ENCODE peak calls at places on chromosomes 13 and 19, in seven cellular contexts. One of them, this sample, is unnamed.

GRCh38 chr13:24167666-24168391 is 7.3 kb downstream of the SPATA13 start:
- DNase-seq in retinal pigment epithelial cell: no peak
- DNase-seq in activated B cell treated with CpG ODN at 0.5 μM for 24 hours: no peak
- DNase-seq in AG04450: no peak
- DNase-seq in fibroblast of mammary gland: no peak
- DNase-seq in neural crest cell: no peak
- DNase-seq in sigmoid colon: no peak
- DNase-seq in this sample: no peak

GRCh38 chr13:28678809-28679208 is 19.9 kb downstream of the POMP start:
- DNase-seq in retinal pigment epithelial cell: no peak
- DNase-seq in activated B cell treated with CpG ODN at 0.5 μM for 24 hours: no peak
- DNase-seq in AG04450: no peak
- DNase-seq in fibroblast of mammary gland: peak; percentile 13
- DNase-seq in neural crest cell: no peak
- DNase-seq in sigmoid colon: no peak
- DNase-seq in this sample: no peak

GRCh38 chr13:94956407-94957110 is 244.2 kb upstream of the SOX21 start:
- DNase-seq in retinal pigment epithelial cell: no peak
- DNase-seq in activated B cell treated with CpG ODN at 0.5 μM for 24 hours: no peak
- DNase-seq in AG04450: no peak
- DNase-seq in fibroblast of mammary gland: no peak
- DNase-seq in neural crest cell: no peak
- DNase-seq in sigmoid colon: no peak
- DNase-seq in this sample: no peak

GRCh38 chr19:7614859-7615741 is 14.2 kb downstream of the XAB2 start:
- DNase-seq in retinal pigment epithelial cell: no peak
- DNase-seq in activated B cell treated with CpG ODN at 0.5 μM for 24 hours: no peak
- DNase-seq in AG04450: no peak
- DNase-seq in fibroblast of mammary gland: no peak
- DNase-seq in neural crest cell: no peak
- DNase-seq in sigmoid colon: no peak
- DNase-seq in this sample: no peak

GRCh38 chr19:44745386-44745831 is 3.1 kb upstream of the BCL3 start:
- DNase-seq in retinal pigment epithelial cell: no peak
- DNase-seq in activated B cell treated with CpG ODN at 0.5 μM for 24 hours: no peak
- DNase-seq in AG04450: no peak
- DNase-seq in fibroblast of mammary gland: peak; percentile 83
- DNase-seq in neural crest cell: no peak
- DNase-seq in sigmoid colon: peak; percentile 88
- DNase-seq in this sample: no peak

GRCh38 chr13:21033224-21033855 is 28.0 kb downstream of the LATS2 start:
- DNase-seq in retinal pigment epithelial cell: peak; percentile 43
- DNase-seq in activated B cell treated with CpG ODN at 0.5 μM for 24 hours: no peak
- DNase-seq in AG04450: no peak
- DNase-seq in fibroblast of mammary gland: peak; percentile 77
- DNase-seq in neural crest cell: no peak
- DNase-seq in sigmoid colon: peak; percentile 89
- DNase-seq in this sample: no peak

GRCh38 chr13:114283581-114283980 is 2.2 kb downstream of the UPF3A start:
- DNase-seq in retinal pigment epithelial cell: no peak
- DNase-seq in activated B cell treated with CpG ODN at 0.5 μM for 24 hours: no peak
- DNase-seq in AG04450: no peak
- DNase-seq in fibroblast of mammary gland: no peak
- DNase-seq in neural crest cell: no peak
- DNase-seq in sigmoid colon: no peak
- DNase-seq in this sample: no peak

GRCh38 chr13:29918845-29919244 is 68.4 kb upstream of the UBL3 start:
- DNase-seq in retinal pigment epithelial cell: peak; percentile 68
- DNase-seq in activated B cell treated with CpG ODN at 0.5 μM for 24 hours: no peak
- DNase-seq in AG04450: no peak
- DNase-seq in fibroblast of mammary gland: peak; percentile 96
- DNase-seq in neural crest cell: no peak
- DNase-seq in sigmoid colon: no peak
- DNase-seq in this sample: no peak

GRCh38 chr19:15820646-15821045 is 5.2 kb upstream of the OR10H1 start:
- DNase-seq in retinal pigment epithelial cell: no peak
- DNase-seq in activated B cell treated with CpG ODN at 0.5 μM for 24 hours: no peak
- DNase-seq in AG04450: no peak
- DNase-seq in fibroblast of mammary gland: no peak
- DNase-seq in neural crest cell: no peak
- DNase-seq in sigmoid colon: no peak
- DNase-seq in this sample: no peak

GRCh38 chr13:111518161-111518791 is 197.8 kb downstream of the TEX29 start:
- DNase-seq in retinal pigment epithelial cell: no peak
- DNase-seq in activated B cell treated with CpG ODN at 0.5 μM for 24 hours: no peak
- DNase-seq in AG04450: no peak
- DNase-seq in fibroblast of mammary gland: no peak
- DNase-seq in neural crest cell: no peak
- DNase-seq in sigmoid colon: no peak
- DNase-seq in this sample: no peak

GRCh38 chr13:81223784-81224501 is 883.0 kb upstream of the SPRY2 start:
- DNase-seq in retinal pigment epithelial cell: no peak
- DNase-seq in activated B cell treated with CpG ODN at 0.5 μM for 24 hours: no peak
- DNase-seq in AG04450: no peak
- DNase-seq in fibroblast of mammary gland: no peak
- DNase-seq in neural crest cell: no peak
- DNase-seq in sigmoid colon: no peak
- DNase-seq in this sample: no peak

GRCh38 chr13:108929532-108929931 is 300.1 kb downstream of the MYO16 start:
- DNase-seq in retinal pigment epithelial cell: no peak
- DNase-seq in activated B cell treated with CpG ODN at 0.5 μM for 24 hours: no peak
- DNase-seq in AG04450: no peak
- DNase-seq in fibroblast of mammary gland: peak; percentile 62
- DNase-seq in neural crest cell: no peak
- DNase-seq in sigmoid colon: no peak
- DNase-seq in this sample: no peak

GRCh38 chr13:73058432-73058740 is 419 bp upstream of the KLF5 start:
- DNase-seq in retinal pigment epithelial cell: no peak
- DNase-seq in activated B cell treated with CpG ODN at 0.5 μM for 24 hours: no peak
- DNase-seq in AG04450: no peak
- DNase-seq in fibroblast of mammary gland: no peak
- DNase-seq in neural crest cell: no peak
- DNase-seq in sigmoid colon: no peak
- DNase-seq in this sample: no peak

GRCh38 chr19:3459965-3460582 is 20.3 kb downstream of the SMIM24 start:
- DNase-seq in retinal pigment epithelial cell: no peak
- DNase-seq in activated B cell treated with CpG ODN at 0.5 μM for 24 hours: no peak
- DNase-seq in AG04450: no peak
- DNase-seq in fibroblast of mammary gland: no peak
- DNase-seq in neural crest cell: no peak
- DNase-seq in sigmoid colon: no peak
- DNase-seq in this sample: no peak

GRCh38 chr19:1244693-1245451 is 3.3 kb downstream of the ATP5F1D start:
- DNase-seq in retinal pigment epithelial cell: no peak
- DNase-seq in activated B cell treated with CpG ODN at 0.5 μM for 24 hours: no peak
- DNase-seq in AG04450: no peak
- DNase-seq in fibroblast of mammary gland: no peak
- DNase-seq in neural crest cell: no peak
- DNase-seq in sigmoid colon: peak; percentile 94
- DNase-seq in this sample: no peak

GRCh38 chr19:40716031-40716654 is 543 bp downstream of the COQ8B start:
- DNase-seq in retinal pigment epithelial cell: peak; percentile 82
- DNase-seq in activated B cell treated with CpG ODN at 0.5 μM for 24 hours: peak; percentile 26
- DNase-seq in AG04450: peak; percentile 6
- DNase-seq in fibroblast of mammary gland: peak; percentile 97
- DNase-seq in neural crest cell: no peak
- DNase-seq in sigmoid colon: no peak
- DNase-seq in this sample: no peak

GRCh38 chr13:110642291-110642981 is 27.1 kb downstream of the NAXD start:
- DNase-seq in retinal pigment epithelial cell: no peak
- DNase-seq in activated B cell treated with CpG ODN at 0.5 μM for 24 hours: no peak
- DNase-seq in AG04450: no peak
- DNase-seq in fibroblast of mammary gland: no peak
- DNase-seq in neural crest cell: no peak
- DNase-seq in sigmoid colon: no peak
- DNase-seq in this sample: no peak

GRCh38 chr19:46945668-46946067 is 74.0 kb upstream of the NPAS1 start:
- DNase-seq in retinal pigment epithelial cell: no peak
- DNase-seq in activated B cell treated with CpG ODN at 0.5 μM for 24 hours: no peak
- DNase-seq in AG04450: no peak
- DNase-seq in fibroblast of mammary gland: peak; percentile 49
- DNase-seq in neural crest cell: no peak
- DNase-seq in sigmoid colon: no peak
- DNase-seq in this sample: no peak

GRCh38 chr13:41513600-41513999 is 56.2 kb downstream of the RGCC start:
- DNase-seq in retinal pigment epithelial cell: no peak
- DNase-seq in activated B cell treated with CpG ODN at 0.5 μM for 24 hours: no peak
- DNase-seq in AG04450: no peak
- DNase-seq in fibroblast of mammary gland: no peak
- DNase-seq in neural crest cell: no peak
- DNase-seq in sigmoid colon: no peak
- DNase-seq in this sample: no peak

GRCh38 chr13:88086577-88086976 is 415.4 kb downstream of the SLITRK5 start:
- DNase-seq in retinal pigment epithelial cell: no peak
- DNase-seq in activated B cell treated with CpG ODN at 0.5 μM for 24 hours: no peak
- DNase-seq in AG04450: peak; percentile 23
- DNase-seq in fibroblast of mammary gland: peak; percentile 25
- DNase-seq in neural crest cell: no peak
- DNase-seq in sigmoid colon: no peak
- DNase-seq in this sample: no peak

DNA sequence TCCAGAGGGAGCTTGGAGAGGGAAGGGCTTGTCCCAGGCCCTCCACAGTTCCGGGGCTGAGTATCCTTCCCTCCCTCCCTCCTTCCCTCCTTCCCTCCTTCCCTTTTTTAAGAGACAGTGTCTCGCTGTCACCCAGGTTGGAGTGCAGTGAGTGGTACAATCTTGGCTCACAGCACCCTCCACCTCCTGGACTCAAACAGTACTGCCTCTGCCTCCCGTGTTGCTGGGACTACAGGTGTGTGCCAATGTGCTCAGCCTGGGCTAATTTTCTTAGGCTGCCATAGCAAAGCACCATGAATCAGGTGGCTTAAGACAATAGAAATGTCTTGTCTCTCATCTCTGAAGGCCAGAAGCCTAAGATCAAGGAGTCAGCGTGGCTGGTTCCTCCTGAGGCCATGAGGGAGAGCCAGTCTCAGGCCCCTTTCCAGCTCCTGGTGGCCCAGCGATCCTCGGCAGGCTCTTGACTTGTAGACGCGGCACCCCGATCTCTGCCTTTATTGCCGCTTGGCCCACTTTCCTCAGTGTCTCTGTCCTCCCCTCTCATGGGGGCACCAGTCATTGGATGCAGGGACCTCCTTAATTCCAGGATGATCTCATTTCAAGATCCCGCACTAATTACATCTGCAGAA is 47.5 kb downstream of the CRTC1 start:
- DNase-seq in retinal pigment epithelial cell: no peak
- DNase-seq in activated B cell treated with CpG ODN at 0.5 μM for 24 hours: no peak
- DNase-seq in AG04450: no peak
- DNase-seq in fibroblast of mammary gland: no peak
- DNase-seq in neural crest cell: no peak
- DNase-seq in sigmoid colon: no peak
- DNase-seq in this sample: no peak
- TF ChIP-seq CTCF in retinal pigment epithelial cell: no peak
- TF ChIP-seq CTCF in activated B cell treated with CpG ODN at 0.5 μM for 24 hours: no peak
- TF ChIP-seq CTCF in AG04450: no peak
- TF ChIP-seq CTCF in fibroblast of mammary gland: no peak
- TF ChIP-seq CTCF in neural crest cell: no peak
- TF ChIP-seq CTCF in sigmoid colon: no peak
- TF ChIP-seq CTCF in this sample: no peak

GRCh38 chr19:13103961-13104847 is 1.5 kb upstream of the LYL1 start:
- DNase-seq in retinal pigment epithelial cell: no peak
- DNase-seq in activated B cell treated with CpG ODN at 0.5 μM for 24 hours: peak; percentile 86
- DNase-seq in AG04450: no peak
- DNase-seq in fibroblast of mammary gland: no peak
- DNase-seq in neural crest cell: peak; percentile 56
- DNase-seq in sigmoid colon: peak; percentile 86
- DNase-seq in this sample: peak; percentile 72
- TF ChIP-seq CTCF in retinal pigment epithelial cell: peak; percentile 79
- TF ChIP-seq CTCF in activated B cell treated with CpG ODN at 0.5 μM for 24 hours: peak; percentile 86
- TF ChIP-seq CTCF in AG04450: peak; percentile 67
- TF ChIP-seq CTCF in fibroblast of mammary gland: peak; percentile 57
- TF ChIP-seq CTCF in neural crest cell: peak; percentile 61
- TF ChIP-seq CTCF in sigmoid colon: peak; percentile 62
- TF ChIP-seq CTCF in this sample: peak; percentile 37

GRCh38 chr19:14089662-14090508 is 666 bp downstream of the SAMD1 start:
- DNase-seq in retinal pigment epithelial cell: no peak
- DNase-seq in activated B cell treated with CpG ODN at 0.5 μM for 24 hours: peak; percentile 52
- DNase-seq in AG04450: no peak
- DNase-seq in fibroblast of mammary gland: peak; percentile 64
- DNase-seq in neural crest cell: peak; percentile 51
- DNase-seq in sigmoid colon: no peak
- DNase-seq in this sample: no peak
- TF ChIP-seq CTCF in retinal pigment epithelial cell: no peak
- TF ChIP-seq CTCF in activated B cell treated with CpG ODN at 0.5 μM for 24 hours: no peak
- TF ChIP-seq CTCF in AG04450: no peak
- TF ChIP-seq CTCF in fibroblast of mammary gland: no peak
- TF ChIP-seq CTCF in neural crest cell: no peak
- TF ChIP-seq CTCF in sigmoid colon: no peak
- TF ChIP-seq CTCF in this sample: peak; percentile 9

GRCh38 chr19:52689804-52690394 is 44.9 kb downstream of the ZNF611 start:
- DNase-seq in retinal pigment epithelial cell: no peak
- DNase-seq in activated B cell treated with CpG ODN at 0.5 μM for 24 hours: peak; percentile 29
- DNase-seq in AG04450: no peak
- DNase-seq in fibroblast of mammary gland: no peak
- DNase-seq in neural crest cell: peak; percentile 13
- DNase-seq in sigmoid colon: peak; percentile 82
- DNase-seq in this sample: no peak
- TF ChIP-seq CTCF in retinal pigment epithelial cell: no peak
- TF ChIP-seq CTCF in activated B cell treated with CpG ODN at 0.5 μM for 24 hours: no peak
- TF ChIP-seq CTCF in AG04450: no peak
- TF ChIP-seq CTCF in fibroblast of mammary gland: no peak
- TF ChIP-seq CTCF in neural crest cell: no peak
- TF ChIP-seq CTCF in sigmoid colon: no peak
- TF ChIP-seq CTCF in this sample: no peak

DNA sequence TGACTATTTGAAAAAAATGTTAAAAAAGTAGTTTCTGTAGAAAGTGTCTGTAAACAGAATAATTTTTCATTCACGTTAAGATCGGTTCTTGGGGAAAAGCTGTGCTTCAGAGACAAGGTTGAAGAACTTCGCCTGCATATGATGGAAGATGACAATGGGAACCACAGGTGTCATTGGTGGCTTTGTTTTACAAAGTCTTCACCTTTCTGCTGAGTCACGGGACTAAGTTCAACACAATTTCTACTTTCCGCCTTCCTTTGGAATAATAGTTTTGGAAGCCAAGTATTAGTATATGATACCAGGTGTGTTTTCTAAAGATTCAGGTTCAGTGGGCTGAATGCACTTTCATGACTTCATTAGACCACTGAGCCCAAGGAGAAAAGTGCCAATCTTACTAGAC is 155.6 kb upstream of the RNF113B start:
- DNase-seq in retinal pigment epithelial cell: no peak
- DNase-seq in activated B cell treated with CpG ODN at 0.5 μM for 24 hours: no peak
- DNase-seq in AG04450: no peak
- DNase-seq in fibroblast of mammary gland: no peak
- DNase-seq in neural crest cell: no peak
- DNase-seq in sigmoid colon: no peak
- DNase-seq in this sample: no peak
- TF ChIP-seq CTCF in retinal pigment epithelial cell: no peak
- TF ChIP-seq CTCF in activated B cell treated with CpG ODN at 0.5 μM for 24 hours: no peak
- TF ChIP-seq CTCF in AG04450: no peak
- TF ChIP-seq CTCF in fibroblast of mammary gland: no peak
- TF ChIP-seq CTCF in neural crest cell: no peak
- TF ChIP-seq CTCF in sigmoid colon: no peak
- TF ChIP-seq CTCF in this sample: no peak

DNA sequence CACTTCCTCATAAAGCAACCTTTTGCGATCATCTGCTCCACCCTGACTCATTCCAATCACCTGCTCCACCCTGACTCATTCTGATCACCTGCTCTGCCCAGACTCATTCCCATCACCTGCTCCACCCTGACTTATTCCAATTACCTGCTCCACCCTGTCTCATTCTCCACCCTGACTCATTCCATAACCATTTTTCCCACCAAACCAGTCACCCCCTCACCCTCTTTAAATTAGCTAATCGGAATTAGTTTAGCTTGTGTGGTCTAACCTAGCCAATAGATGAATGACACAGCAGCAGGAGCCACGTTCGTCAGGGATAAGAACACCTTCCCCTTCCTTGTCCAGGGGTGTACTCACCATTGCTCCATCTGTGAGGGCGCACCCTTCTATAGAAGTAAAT is 134.0 kb downstream of the COG6 start:
- DNase-seq in retinal pigment epithelial cell: no peak
- DNase-seq in activated B cell treated with CpG ODN at 0.5 μM for 24 hours: no peak
- DNase-seq in AG04450: no peak
- DNase-seq in fibroblast of mammary gland: no peak
- DNase-seq in neural crest cell: no peak
- DNase-seq in sigmoid colon: no peak
- DNase-seq in this sample: no peak
- TF ChIP-seq CTCF in retinal pigment epithelial cell: no peak
- TF ChIP-seq CTCF in activated B cell treated with CpG ODN at 0.5 μM for 24 hours: no peak
- TF ChIP-seq CTCF in AG04450: no peak
- TF ChIP-seq CTCF in fibroblast of mammary gland: no peak
- TF ChIP-seq CTCF in neural crest cell: no peak
- TF ChIP-seq CTCF in sigmoid colon: no peak
- TF ChIP-seq CTCF in this sample: no peak

This sample was measured in D721Med.